ENCODE peak calls at places on chromosomes 1 and 21, in four cellular contexts. P, Y, H and G are unnamed samples.

GRCh38 chr1:230000439-230001184 is 66.4 kb upstream of the GALNT2 start:
- DNase-seq in Y (no peak), H (no peak), P (no peak), G (no peak)

GRCh38 chr21:40466893-40467483 is 380.0 kb downstream of the DSCAM start:
- DNase-seq in Y (no peak), P (no peak), H (no peak), G (no peak)

GRCh38 chr1:36560621-36561364 is 78.1 kb upstream of the CSF3R start:
- DNase-seq in P (no peak), H (no peak), Y (no peak), G (no peak)

GRCh38 chr21:26961704-26962103 is 5.2 kb downstream of the ADAMTS5 start:
- DNase-seq in H (no peak), P (no peak), Y (no peak), G (no peak)

GRCh38 chr1:21751281-21751680 is 31.7 kb downstream of the USP48 start:
- DNase-seq in Y (no peak), H (no peak), P (no peak), G (no peak)

GRCh38 chr21:36693144-36694040 is 5.5 kb upstream of the SIM2 start:
- DNase-seq in P (no peak), Y (no peak), H (no peak), G (no peak)

GRCh38 chr1:111990878-111991760 is 1.7 kb upstream of the KCND3 start:
- DNase-seq in H (no peak), P (no peak), Y (no peak), G (peak; percentile 70)

GRCh38 chr1:84736445-84736844 is 46.2 kb upstream of the SSX2IP start:
- DNase-seq in P (no peak), H (no peak), Y (no peak), G (no peak)

GRCh38 chr1:67463298-67463960 is 33.2 kb upstream of the SERBP1 start:
- DNase-seq in Y (no peak), P (no peak), H (no peak), G (peak; percentile 6)

GRCh38 chr1:27602510-27603319 is 1.2 kb downstream of the AHDC1 start:
- DNase-seq in H (no peak), P (no peak), Y (no peak), G (peak; percentile 14)

GRCh38 chr1:234986750-234987414 is 141.8 kb downstream of the TOMM20 start:
- DNase-seq in Y (no peak), P (no peak), H (no peak), G (peak; percentile 23)

GRCh38 chr1:246107516-246108277 is 399.4 kb downstream of the SMYD3 start:
- DNase-seq in P (no peak), Y (no peak), H (no peak), G (no peak)

GRCh38 chr21:14533555-14534400 is 12.3 kb downstream of the SAMSN1 start:
- DNase-seq in P (no peak), H (peak; percentile 72), Y (no peak), G (no peak)

GRCh38 chr21:44758781-44759627 is 42.6 kb downstream of the UBE2G2 start:
- DNase-seq in H (no peak), P (no peak), Y (no peak), G (no peak)

GRCh38 chr1:81158592-81158991 is 642.1 kb upstream of the ADGRL2 start:
- DNase-seq in H (no peak), Y (no peak), P (no peak), G (no peak)

GRCh38 chr1:238099871-238100270 is 209.1 kb upstream of the ZP4 start:
- DNase-seq in Y (no peak), H (no peak), P (no peak), G (no peak)

GRCh38 chr1:97050501-97050900 is 328.9 kb downstream of the PTBP2 start:
- DNase-seq in P (no peak), H (no peak), Y (no peak), G (no peak)

GRCh38 chr1:22673486-22674409 is 20.7 kb downstream of the C1QB start:
- DNase-seq in P (no peak), H (peak; percentile 61), Y (no peak), G (no peak)

GRCh38 chr1:233908092-233908491 is 3.6 kb downstream of the SLC35F3 start:
- DNase-seq in Y (no peak), H (no peak), P (no peak), G (no peak)

GRCh38 chr1:163970699-163971098 is 588.3 kb upstream of the PBX1 start:
- DNase-seq in Y (no peak), P (no peak), H (no peak), G (peak; percentile 11)

GRCh38 chr1:223776075-223776814 is 63.9 kb downstream of the CAPN2 start:
- DNase-seq in H (peak; percentile 61), P (no peak), Y (peak; percentile 39), G (no peak)

GRCh38 chr1:168005544-168005943 is 68.7 kb upstream of the MPC2 start:
- DNase-seq in H (no peak), Y (no peak), P (no peak), G (no peak)

GRCh38 chr21:40622531-40622930 is 224.4 kb downstream of the DSCAM start:
- DNase-seq in H (no peak), Y (no peak), P (no peak), G (no peak)

GRCh38 chr1:18805925-18806849 is 53.3 kb downstream of the TAS1R2 start:
- DNase-seq in Y (no peak), P (no peak), H (no peak), G (no peak)